ENCODE peak calls at places on chromosomes 2 and 18, in seven cellular contexts. M is K562, X is HCT116, E is HepG2, R is GM12878, Z is SK-N-SH, F is H1. K is an unnamed sample.

GRCh38 chr2:105646423-105647076 is 98.2 kb upstream of the NCK2 start:
- DNase-seq in M (no peak), X (no peak), E (no peak), R (no peak), Z (no peak), F (no peak), K (no peak)

GRCh38 chr18:78607784-78608183 is 371.8 kb upstream of the SALL3 start:
- DNase-seq in M (no peak), X (no peak), E (no peak), R (no peak), Z (no peak), F (no peak), K (no peak)

GRCh38 chr2:231926761-231927565 is 767 bp upstream of the NPPC start:
- DNase-seq in M (no peak), X (no peak), E (no peak), R (no peak), Z (peak; percentile 49), F (peak; percentile 80), K (peak; percentile 56)

GRCh38 chr2:27705851-27706622 is 42.3 kb downstream of the SLC4A1AP start:
- DNase-seq in M (peak; percentile 28), X (peak; percentile 80), E (peak; percentile 53), R (no peak), Z (no peak), F (no peak), K (peak; percentile 79)

GRCh38 chr18:79943608-79944125 is 7.8 kb downstream of the SLC66A2 start:
- DNase-seq in M (no peak), X (no peak), E (no peak), R (no peak), Z (no peak), F (no peak), K (no peak)

GRCh38 chr18:39672171-39672570 is 2106.6 kb upstream of the CELF4 start:
- DNase-seq in M (no peak), X (no peak), E (no peak), R (no peak), Z (no peak), F (no peak), K (no peak)

GRCh38 chr2:95159690-95160449 is at the start of gene ZNF514:
- DNase-seq in M (peak; percentile 91), X (no peak), E (peak; percentile 51), R (no peak), Z (peak; percentile 93), F (peak; percentile 77), K (peak; percentile 47)

GRCh38 chr2:17471979-17472378 is 46.3 kb downstream of the RAD51AP2 start:
- DNase-seq in M (no peak), X (no peak), E (no peak), R (no peak), Z (no peak), F (no peak), K (no peak)

GRCh38 chr2:232352511-232353091 is 25.9 kb upstream of the ALPP start:
- DNase-seq in M (no peak), X (no peak), E (no peak), R (no peak), Z (no peak), F (no peak), K (no peak)

GRCh38 chr2:64943387-64944150 is 45.6 kb upstream of the SLC1A4 start:
- DNase-seq in M (no peak), X (no peak), E (peak; percentile 97), R (no peak), Z (no peak), F (no peak), K (no peak)

GRCh38 chr2:39737661-39738060 is 41.4 kb downstream of the THUMPD2 start:
- DNase-seq in M (no peak), X (no peak), E (no peak), R (no peak), Z (no peak), F (peak; percentile 70), K (no peak)

GRCh38 chr18:68865503-68865902 is 67.6 kb downstream of the CCDC102B start:
- DNase-seq in M (no peak), X (no peak), E (no peak), R (no peak), Z (no peak), F (no peak), K (no peak)

GRCh38 chr2:20514596-20515269 is 67.9 kb downstream of the RHOB start:
- DNase-seq in M (no peak), X (peak; percentile 64), E (no peak), R (no peak), Z (no peak), F (no peak), K (no peak)

GRCh38 chr2:145194671-145195070 is 674.8 kb upstream of the ZEB2 start:
- DNase-seq in M (no peak), X (no peak), E (no peak), R (no peak), Z (no peak), F (no peak), K (no peak)

GRCh38 chr18:78304199-78304826 is 675.3 kb upstream of the SALL3 start:
- DNase-seq in M (no peak), X (no peak), E (no peak), R (no peak), Z (peak; percentile 27), F (no peak), K (no peak)

GRCh38 chr2:127429291-127429690 is 11.1 kb downstream of the PROC start:
- DNase-seq in M (no peak), X (no peak), E (no peak), R (no peak), Z (no peak), F (no peak), K (no peak)

GRCh38 chr2:97713296-97714083 is at the start of gene ZAP70:
- DNase-seq in M (no peak), X (no peak), E (peak; percentile 24), R (no peak), Z (no peak), F (no peak), K (no peak)

GRCh38 chr2:37982847-37983246 is 57.8 kb downstream of the RMDN2 start:
- DNase-seq in M (no peak), X (no peak), E (no peak), R (no peak), Z (no peak), F (no peak), K (no peak)

GRCh38 chr2:12484536-12485115 is 232.1 kb upstream of the TRIB2 start:
- DNase-seq in M (no peak), X (no peak), E (no peak), R (no peak), Z (no peak), F (no peak), K (no peak)

GRCh38 chr2:109086743-109087020 is 42.3 kb upstream of the SH3RF3 start:
- DNase-seq in M (no peak), X (no peak), E (no peak), R (no peak), Z (no peak), F (no peak), K (no peak)

GRCh38 chr2:20652673-20653575 is 2.0 kb upstream of the HS1BP3 start:
- DNase-seq in M (no peak), X (no peak), E (no peak), R (no peak), Z (no peak), F (no peak), K (no peak)

GRCh38 chr2:130304726-130305125 is 38.0 kb upstream of the IMP4 start:
- DNase-seq in M (no peak), X (no peak), E (no peak), R (no peak), Z (no peak), F (no peak), K (no peak)

DNA sequence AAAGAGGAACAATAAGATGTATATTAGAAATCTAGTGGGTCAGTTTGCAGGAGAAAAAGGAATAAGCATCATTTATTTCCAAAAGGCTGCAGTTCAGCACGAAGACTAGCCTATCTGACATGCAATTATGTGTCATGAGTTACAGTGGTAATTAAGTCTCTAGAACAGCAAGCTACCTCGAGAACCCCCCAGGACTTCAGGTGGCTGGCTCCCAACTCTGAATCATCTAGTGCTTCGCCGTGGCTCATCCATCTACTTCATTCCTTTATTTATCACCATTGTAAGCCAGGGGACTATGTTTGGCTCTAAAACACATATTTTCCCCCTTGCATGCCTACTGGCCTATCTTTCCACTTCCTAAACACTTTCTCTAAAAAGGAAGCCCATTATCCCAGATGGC is 121.6 kb downstream of the TXNL1 start:
- DNase-seq in M (no peak), X (no peak), E (no peak), R (no peak), Z (no peak), F (no peak), K (no peak)
- TF ChIP-seq JUND in M (no peak), X (no peak), E (no peak), R (no peak), Z (no peak), F (no peak), K (no peak)

GRCh38 chr2:143399679-143400078 is 270.5 kb downstream of the ARHGAP15 start:
- DNase-seq in M (no peak), X (no peak), E (no peak), R (no peak), Z (no peak), F (no peak), K (no peak)
- TF ChIP-seq JUND in M (no peak), X (no peak), E (no peak), R (no peak), Z (no peak), F (no peak), K (no peak)

DNA sequence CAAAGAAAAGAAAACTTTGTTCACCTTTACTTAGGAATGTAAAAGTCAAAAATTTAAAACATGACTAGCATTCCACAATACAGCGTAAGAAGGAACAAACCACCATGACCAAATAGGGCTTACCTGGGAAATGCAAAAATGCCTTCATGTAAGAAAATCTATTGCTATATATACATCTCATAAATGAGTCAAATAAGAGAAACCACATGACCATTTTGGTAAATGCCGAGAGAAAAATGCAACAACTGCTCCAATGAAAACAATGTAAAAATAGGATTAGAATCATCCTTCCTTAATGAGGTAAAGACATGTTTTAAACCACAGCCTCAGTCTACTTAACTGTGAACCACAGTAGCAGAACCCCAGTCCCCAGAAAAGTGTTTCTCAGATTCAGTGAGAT is 49.4 kb downstream of the TGOLN2 start:
- DNase-seq in M (no peak), X (no peak), E (no peak), R (no peak), Z (no peak), F (no peak), K (no peak)
- TF ChIP-seq JUND in M (no peak), X (no peak), E (no peak), R (no peak), Z (no peak), F (no peak), K (no peak)

GRCh38 chr2:49270091-49270490 is 115.8 kb upstream of the FSHR start:
- DNase-seq in M (no peak), X (no peak), E (no peak), R (no peak), Z (no peak), F (no peak), K (no peak)

GRCh38 chr2:49265471-49265870 is 111.2 kb upstream of the FSHR start:
- DNase-seq in M (no peak), X (no peak), E (no peak), R (no peak), Z (no peak), F (no peak), K (no peak)

DNA sequence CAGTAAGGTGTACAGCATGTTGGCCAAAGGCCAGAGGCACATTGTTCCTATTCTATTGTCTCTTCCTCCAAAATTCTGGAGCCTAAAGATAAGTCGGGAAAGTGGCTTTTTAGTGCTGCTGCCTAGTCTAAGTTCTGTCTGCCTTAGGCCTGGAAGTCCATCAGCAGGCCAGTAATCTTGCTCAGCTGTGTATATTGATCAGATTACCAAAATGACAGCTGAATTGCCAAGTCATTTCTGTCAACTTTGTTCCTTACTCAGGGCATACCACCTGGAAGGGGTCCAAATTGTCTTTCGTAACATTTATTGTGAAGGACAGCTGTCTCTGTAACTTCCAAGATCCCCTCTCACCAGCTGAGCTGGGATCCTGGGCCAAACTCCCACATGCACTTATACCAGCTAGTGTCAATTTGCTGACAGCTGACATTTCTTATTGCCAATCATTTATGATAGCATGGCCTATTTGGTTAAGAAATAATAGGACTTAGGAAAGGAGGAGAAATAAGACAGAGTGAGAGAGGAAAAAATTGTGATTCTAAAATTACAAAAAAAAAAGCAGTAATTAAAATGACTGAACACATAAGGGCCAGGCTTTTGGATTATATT is 116.8 kb upstream of the FSHR start:
- DNase-seq in M (no peak), X (no peak), E (peak; percentile 6), R (no peak), Z (peak; percentile 2), F (no peak), K (no peak)
- TF ChIP-seq JUND in M (no peak), X (no peak), E (no peak), R (no peak), Z (no peak), F (no peak), K (no peak)